ENCODE peak calls at places on chromosomes 7 and 10, in ten cellular contexts. Q, H, A, N, B, O, U, J, E and T are unnamed samples.

GRCh38 chr7:27576360-27576944 is 86.2 kb downstream of the HIBADH start:
- DNase-seq in N (no peak), J (no peak), Q (no peak), O (no peak), U (no peak), E (peak; percentile 16), H (no peak), B (no peak), A (no peak), T (peak; percentile 71)

GRCh38 chr7:158432369-158433270 is 155.0 kb downstream of the PTPRN2 start:
- DNase-seq in E (no peak), O (no peak), U (peak; percentile 53), B (no peak), Q (no peak), J (no peak), N (peak; percentile 86), H (no peak), A (no peak), T (peak; percentile 52)

GRCh38 chr7:74066626-74067025 is 17.0 kb upstream of the LIMK1 start:
- DNase-seq in O (no peak), Q (no peak), J (no peak), N (no peak), H (no peak), E (no peak), A (no peak), B (no peak), U (no peak), T (no peak)

GRCh38 chr10:44982114-44982460 is 3.5 kb upstream of the DEPP1 start:
- DNase-seq in J (peak; percentile 77), U (no peak), O (no peak), Q (peak; percentile 83), H (no peak), N (no peak), A (no peak), B (no peak), E (no peak), T (no peak)

GRCh38 chr7:93835684-93836083 is 54.9 kb downstream of the TFPI2 start:
- DNase-seq in N (no peak), O (no peak), Q (no peak), B (no peak), E (no peak), A (no peak), U (no peak), J (no peak), H (no peak), T (no peak)

GRCh38 chr10:69377936-69378335 is 38.8 kb downstream of the TACR2 start:
- DNase-seq in Q (no peak), E (no peak), U (no peak), O (no peak), B (no peak), A (no peak), H (no peak), N (no peak), J (no peak), T (no peak)

GRCh38 chr10:49600781-49601400 is 9.2 kb upstream of the SLC18A3 start:
- DNase-seq in E (no peak), Q (no peak), H (no peak), A (no peak), U (no peak), B (no peak), O (no peak), J (no peak), N (no peak), T (no peak)

GRCh38 chr10:86403183-86403797 is 36.7 kb upstream of the GRID1 start:
- DNase-seq in B (no peak), N (no peak), H (no peak), O (no peak), E (no peak), A (no peak), Q (no peak), U (peak; percentile 38), J (no peak), T (no peak)

GRCh38 chr10:25226775-25227682 is 52.2 kb downstream of the GPR158 start:
- DNase-seq in Q (peak; percentile 24), U (no peak), J (no peak), B (peak; percentile 22), E (peak; percentile 35), A (no peak), N (peak; percentile 39), H (no peak), O (no peak), T (peak; percentile 33)

GRCh38 chr7:2205036-2205780 is 27.5 kb downstream of the MAD1L1 start:
- DNase-seq in N (no peak), B (no peak), U (peak; percentile 47), A (no peak), H (no peak), J (peak; percentile 27), E (no peak), Q (peak; percentile 15), O (no peak), T (no peak)

GRCh38 chr7:100556541-100556940 is 17.2 kb downstream of the SAP25 start:
- DNase-seq in E (no peak), B (no peak), O (no peak), N (no peak), J (no peak), Q (no peak), U (no peak), A (no peak), H (no peak), T (peak; percentile 72)

GRCh38 chr7:9022456-9022855 is 589.0 kb downstream of the NXPH1 start:
- DNase-seq in O (no peak), A (no peak), B (no peak), E (no peak), U (no peak), N (no peak), Q (no peak), J (no peak), H (no peak), T (no peak)

GRCh38 chr7:22121702-22122474 is 176.2 kb upstream of the CDCA7L start:
- DNase-seq in B (no peak), E (no peak), U (no peak), O (no peak), A (no peak), H (no peak), J (peak; percentile 42), Q (peak; percentile 35), N (no peak), T (peak; percentile 25)

GRCh38 chr7:158024881-158025280 is 562.7 kb downstream of the PTPRN2 start:
- DNase-seq in J (no peak), A (no peak), O (peak; percentile 47), Q (no peak), H (no peak), B (no peak), N (peak; percentile 5), E (no peak), U (no peak), T (no peak)

GRCh38 chr7:4085937-4086691 is 596.0 kb upstream of the FOXK1 start:
- DNase-seq in O (no peak), J (no peak), A (no peak), E (no peak), B (peak; percentile 11), N (no peak), Q (no peak), H (no peak), U (no peak), T (peak; percentile 60)

GRCh38 chr10:76136876-76137420 is 705.5 kb downstream of the LRMDA start:
- DNase-seq in H (no peak), A (no peak), N (no peak), O (no peak), U (no peak), J (no peak), B (no peak), Q (no peak), E (no peak), T (no peak)

GRCh38 chr7:84538268-84538667 is 343.7 kb upstream of the SEMA3A start:
- DNase-seq in O (no peak), E (no peak), B (no peak), U (no peak), A (no peak), J (no peak), Q (no peak), H (no peak), N (no peak), T (no peak)

GRCh38 chr10:72567421-72567820 is 58.5 kb downstream of the MICU1 start:
- DNase-seq in H (no peak), N (no peak), Q (peak; percentile 23), A (no peak), B (no peak), U (no peak), J (no peak), E (no peak), O (peak; percentile 78), T (no peak)

GRCh38 chr10:48470893-48471805 is 133.7 kb downstream of the ARHGAP22 start:
- DNase-seq in N (peak; percentile 11), U (peak; percentile 38), A (no peak), Q (no peak), H (no peak), O (peak; percentile 67), E (peak; percentile 36), B (no peak), J (no peak), T (peak; percentile 27)

GRCh38 chr7:91326516-91327209 is 62.4 kb downstream of the FZD1 start:
- DNase-seq in A (no peak), B (no peak), O (no peak), U (no peak), H (no peak), E (no peak), Q (no peak), N (no peak), J (no peak), T (no peak)

GRCh38 chr7:36090976-36091375 is 62.1 kb upstream of the EEPD1 start:
- DNase-seq in Q (no peak), A (no peak), U (no peak), O (no peak), E (no peak), B (no peak), H (no peak), J (no peak), N (no peak), T (no peak)

GRCh38 chr7:41708621-41709358 is 5.9 kb upstream of the INHBA start:
- DNase-seq in O (no peak), U (no peak), H (no peak), Q (no peak), A (no peak), N (no peak), J (no peak), B (no peak), E (no peak), T (no peak)

GRCh38 chr10:68402271-68402670 is 4.8 kb downstream of the RUFY2 start:
- DNase-seq in N (no peak), E (no peak), A (no peak), U (no peak), J (no peak), Q (no peak), O (no peak), H (no peak), B (no peak), T (no peak)

GRCh38 chr7:108094933-108095710 is 35.0 kb downstream of the LAMB4 start:
- DNase-seq in N (peak; percentile 71), O (no peak), J (no peak), B (no peak), U (no peak), H (no peak), A (no peak), Q (no peak), E (no peak), T (no peak)

GRCh38 chr7:110204527-110204926 is 886.4 kb upstream of the LRRN3 start:
- DNase-seq in U (no peak), J (no peak), B (no peak), H (no peak), A (no peak), O (no peak), E (peak; percentile 11), Q (no peak), N (no peak), T (peak; percentile 22)

GRCh38 chr10:123157210-123157609 is 3.0 kb downstream of the BUB3 start:
- DNase-seq in E (no peak), H (no peak), B (no peak), A (no peak), Q (no peak), O (no peak), N (no peak), J (no peak), U (no peak), T (peak; percentile 40)